ENCODE peak calls at places on chromosomes 4 and X, in nine cellular contexts. One of them, this sample, is unnamed.

GRCh38 chrX:119118780-119119395 is 8.7 kb downstream of the KIAA1210 start:
- DNase-seq in retina: peak
- DNase-seq in cardiac septum: no peak
- DNase-seq in Ammon's horn: peak
- DNase-seq in AG09309: peak
- DNase-seq in activated naive CD8-positive, alpha-beta T cell treated with anti-CD3 and anti-CD28 coated beads, Interleukin-2, amount 50 U/mL, for 24 hours: peak
- DNase-seq in foreskin fibroblast: peak
- DNase-seq in putamen: peak
- DNase-seq in COR-L47: peak
- DNase-seq in this sample: peak

GRCh38 chrX:49172280-49172780 is 632 bp downstream of the PLP2 start:
- DNase-seq in foreskin fibroblast: peak
- DNase-seq in Ammon's horn: no peak
- DNase-seq in COR-L47: peak
- DNase-seq in retina: no peak
- DNase-seq in activated naive CD8-positive, alpha-beta T cell treated with anti-CD3 and anti-CD28 coated beads, Interleukin-2, amount 50 U/mL, for 24 hours: peak
- DNase-seq in AG09309: no peak
- DNase-seq in putamen: no peak
- DNase-seq in cardiac septum: peak
- DNase-seq in this sample: peak

GRCh38 chr4:3759236-3759635 is 6.9 kb upstream of the ADRA2C start:
- DNase-seq in putamen: no peak
- DNase-seq in Ammon's horn: no peak
- DNase-seq in activated naive CD8-positive, alpha-beta T cell treated with anti-CD3 and anti-CD28 coated beads, Interleukin-2, amount 50 U/mL, for 24 hours: no peak
- DNase-seq in cardiac septum: no peak
- DNase-seq in AG09309: no peak
- DNase-seq in retina: no peak
- DNase-seq in foreskin fibroblast: no peak
- DNase-seq in COR-L47: no peak
- DNase-seq in this sample: no peak

GRCh38 chrX:113512700-113513395 is 672.2 kb upstream of the AMOT start:
- DNase-seq in COR-L47: no peak
- DNase-seq in retina: no peak
- DNase-seq in putamen: no peak
- DNase-seq in foreskin fibroblast: peak
- DNase-seq in activated naive CD8-positive, alpha-beta T cell treated with anti-CD3 and anti-CD28 coated beads, Interleukin-2, amount 50 U/mL, for 24 hours: no peak
- DNase-seq in cardiac septum: no peak
- DNase-seq in AG09309: no peak
- DNase-seq in Ammon's horn: no peak
- DNase-seq in this sample: peak

GRCh38 chrX:3076416-3076991 is 35.2 kb downstream of the ARSF start:
- DNase-seq in activated naive CD8-positive, alpha-beta T cell treated with anti-CD3 and anti-CD28 coated beads, Interleukin-2, amount 50 U/mL, for 24 hours: no peak
- DNase-seq in Ammon's horn: no peak
- DNase-seq in cardiac septum: no peak
- DNase-seq in putamen: no peak
- DNase-seq in AG09309: no peak
- DNase-seq in retina: no peak
- DNase-seq in foreskin fibroblast: no peak
- DNase-seq in COR-L47: no peak
- DNase-seq in this sample: no peak

GRCh38 chr4:38621004-38621684 is 42.9 kb upstream of the KLF3 start:
- DNase-seq in putamen: no peak
- DNase-seq in cardiac septum: no peak
- DNase-seq in AG09309: peak
- DNase-seq in foreskin fibroblast: peak
- DNase-seq in Ammon's horn: no peak
- DNase-seq in COR-L47: no peak
- DNase-seq in activated naive CD8-positive, alpha-beta T cell treated with anti-CD3 and anti-CD28 coated beads, Interleukin-2, amount 50 U/mL, for 24 hours: no peak
- DNase-seq in retina: no peak
- DNase-seq in this sample: peak

GRCh38 chr4:169225058-169225751 is 45.6 kb downstream of the SH3RF1 start:
- DNase-seq in COR-L47: no peak
- DNase-seq in foreskin fibroblast: peak
- DNase-seq in cardiac septum: no peak
- DNase-seq in putamen: peak
- DNase-seq in activated naive CD8-positive, alpha-beta T cell treated with anti-CD3 and anti-CD28 coated beads, Interleukin-2, amount 50 U/mL, for 24 hours: no peak
- DNase-seq in Ammon's horn: no peak
- DNase-seq in AG09309: peak
- DNase-seq in retina: no peak
- DNase-seq in this sample: peak

GRCh38 chrX:118189628-118190027 is 73.0 kb upstream of the KLHL13 start:
- DNase-seq in cardiac septum: no peak
- DNase-seq in AG09309: no peak
- DNase-seq in activated naive CD8-positive, alpha-beta T cell treated with anti-CD3 and anti-CD28 coated beads, Interleukin-2, amount 50 U/mL, for 24 hours: no peak
- DNase-seq in putamen: no peak
- DNase-seq in Ammon's horn: no peak
- DNase-seq in COR-L47: no peak
- DNase-seq in retina: no peak
- DNase-seq in foreskin fibroblast: no peak
- DNase-seq in this sample: no peak

GRCh38 chr4:44194365-44194764 is 254.2 kb downstream of the KCTD8 start:
- DNase-seq in cardiac septum: no peak
- DNase-seq in activated naive CD8-positive, alpha-beta T cell treated with anti-CD3 and anti-CD28 coated beads, Interleukin-2, amount 50 U/mL, for 24 hours: no peak
- DNase-seq in retina: no peak
- DNase-seq in foreskin fibroblast: no peak
- DNase-seq in COR-L47: no peak
- DNase-seq in putamen: peak
- DNase-seq in Ammon's horn: no peak
- DNase-seq in AG09309: no peak
- DNase-seq in this sample: no peak

GRCh38 chr4:140707325-140707724 is 48.9 kb downstream of the TBC1D9 start:
- DNase-seq in activated naive CD8-positive, alpha-beta T cell treated with anti-CD3 and anti-CD28 coated beads, Interleukin-2, amount 50 U/mL, for 24 hours: no peak
- DNase-seq in cardiac septum: no peak
- DNase-seq in AG09309: no peak
- DNase-seq in Ammon's horn: no peak
- DNase-seq in foreskin fibroblast: no peak
- DNase-seq in putamen: no peak
- DNase-seq in COR-L47: no peak
- DNase-seq in retina: no peak
- DNase-seq in this sample: no peak

GRCh38 chrX:74931214-74931613 is 6.0 kb upstream of the NEXMIF start:
- DNase-seq in cardiac septum: no peak
- DNase-seq in Ammon's horn: no peak
- DNase-seq in COR-L47: no peak
- DNase-seq in putamen: no peak
- DNase-seq in retina: peak
- DNase-seq in foreskin fibroblast: no peak
- DNase-seq in activated naive CD8-positive, alpha-beta T cell treated with anti-CD3 and anti-CD28 coated beads, Interleukin-2, amount 50 U/mL, for 24 hours: no peak
- DNase-seq in AG09309: no peak
- DNase-seq in this sample: no peak

GRCh38 chrX:94435799-94436198 is 761.8 kb downstream of the FAM133A start:
- DNase-seq in cardiac septum: no peak
- DNase-seq in activated naive CD8-positive, alpha-beta T cell treated with anti-CD3 and anti-CD28 coated beads, Interleukin-2, amount 50 U/mL, for 24 hours: no peak
- DNase-seq in COR-L47: no peak
- DNase-seq in AG09309: no peak
- DNase-seq in putamen: no peak
- DNase-seq in retina: no peak
- DNase-seq in foreskin fibroblast: no peak
- DNase-seq in Ammon's horn: no peak
- DNase-seq in this sample: no peak

GRCh38 chr4:6198768-6199343 is 1.5 kb downstream of the JAKMIP1 start:
- DNase-seq in COR-L47: peak
- DNase-seq in AG09309: no peak
- DNase-seq in foreskin fibroblast: no peak
- DNase-seq in activated naive CD8-positive, alpha-beta T cell treated with anti-CD3 and anti-CD28 coated beads, Interleukin-2, amount 50 U/mL, for 24 hours: peak
- DNase-seq in cardiac septum: no peak
- DNase-seq in Ammon's horn: no peak
- DNase-seq in retina: peak
- DNase-seq in putamen: no peak
- DNase-seq in this sample: no peak

GRCh38 chrX:100098660-100099375 is 311.3 kb downstream of the PCDH19 start:
- DNase-seq in putamen: no peak
- DNase-seq in retina: no peak
- DNase-seq in activated naive CD8-positive, alpha-beta T cell treated with anti-CD3 and anti-CD28 coated beads, Interleukin-2, amount 50 U/mL, for 24 hours: no peak
- DNase-seq in Ammon's horn: no peak
- DNase-seq in foreskin fibroblast: peak
- DNase-seq in COR-L47: no peak
- DNase-seq in AG09309: no peak
- DNase-seq in cardiac septum: no peak
- DNase-seq in this sample: no peak

GRCh38 chr4:27040351-27040750 is 179.7 kb downstream of the STIM2 start:
- DNase-seq in COR-L47: no peak
- DNase-seq in putamen: no peak
- DNase-seq in foreskin fibroblast: no peak
- DNase-seq in Ammon's horn: no peak
- DNase-seq in AG09309: no peak
- DNase-seq in cardiac septum: no peak
- DNase-seq in activated naive CD8-positive, alpha-beta T cell treated with anti-CD3 and anti-CD28 coated beads, Interleukin-2, amount 50 U/mL, for 24 hours: no peak
- DNase-seq in retina: no peak
- DNase-seq in this sample: no peak

GRCh38 chrX:9897761-9898161 is 69.4 kb upstream of the CLDN34 start:
- DNase-seq in retina: no peak
- DNase-seq in foreskin fibroblast: peak
- DNase-seq in putamen: no peak
- DNase-seq in COR-L47: no peak
- DNase-seq in cardiac septum: no peak
- DNase-seq in AG09309: peak
- DNase-seq in activated naive CD8-positive, alpha-beta T cell treated with anti-CD3 and anti-CD28 coated beads, Interleukin-2, amount 50 U/mL, for 24 hours: no peak
- DNase-seq in Ammon's horn: peak
- DNase-seq in this sample: peak

GRCh38 chr4:46648088-46648744 is 258.3 kb upstream of the GABRA2 start:
- DNase-seq in AG09309: no peak
- DNase-seq in putamen: no peak
- DNase-seq in activated naive CD8-positive, alpha-beta T cell treated with anti-CD3 and anti-CD28 coated beads, Interleukin-2, amount 50 U/mL, for 24 hours: no peak
- DNase-seq in foreskin fibroblast: no peak
- DNase-seq in cardiac septum: no peak
- DNase-seq in retina: no peak
- DNase-seq in Ammon's horn: no peak
- DNase-seq in COR-L47: peak
- DNase-seq in this sample: no peak

GRCh38 chr4:185039508-185040273 is 21.4 kb downstream of the HELT start:
- DNase-seq in AG09309: peak
- DNase-seq in putamen: peak
- DNase-seq in foreskin fibroblast: peak
- DNase-seq in retina: peak
- DNase-seq in Ammon's horn: peak
- DNase-seq in cardiac septum: no peak
- DNase-seq in activated naive CD8-positive, alpha-beta T cell treated with anti-CD3 and anti-CD28 coated beads, Interleukin-2, amount 50 U/mL, for 24 hours: peak
- DNase-seq in COR-L47: peak
- DNase-seq in this sample: peak

GRCh38 chrX:111041018-111041462 is 55.0 kb upstream of the PAK3 start:
- DNase-seq in foreskin fibroblast: peak
- DNase-seq in activated naive CD8-positive, alpha-beta T cell treated with anti-CD3 and anti-CD28 coated beads, Interleukin-2, amount 50 U/mL, for 24 hours: no peak
- DNase-seq in COR-L47: no peak
- DNase-seq in Ammon's horn: peak
- DNase-seq in cardiac septum: no peak
- DNase-seq in AG09309: peak
- DNase-seq in putamen: no peak
- DNase-seq in retina: peak
- DNase-seq in this sample: peak

GRCh38 chrX:129478516-129478915 is 44.8 kb downstream of the SMARCA1 start:
- DNase-seq in foreskin fibroblast: no peak
- DNase-seq in AG09309: no peak
- DNase-seq in cardiac septum: no peak
- DNase-seq in putamen: no peak
- DNase-seq in retina: no peak
- DNase-seq in COR-L47: no peak
- DNase-seq in Ammon's horn: no peak
- DNase-seq in activated naive CD8-positive, alpha-beta T cell treated with anti-CD3 and anti-CD28 coated beads, Interleukin-2, amount 50 U/mL, for 24 hours: no peak
- DNase-seq in this sample: peak

GRCh38 chrX:72735561-72735960 is 21.5 kb upstream of the PHKA1 start:
- DNase-seq in Ammon's horn: no peak
- DNase-seq in activated naive CD8-positive, alpha-beta T cell treated with anti-CD3 and anti-CD28 coated beads, Interleukin-2, amount 50 U/mL, for 24 hours: no peak
- DNase-seq in putamen: no peak
- DNase-seq in COR-L47: no peak
- DNase-seq in foreskin fibroblast: peak
- DNase-seq in retina: no peak
- DNase-seq in AG09309: no peak
- DNase-seq in cardiac septum: no peak
- DNase-seq in this sample: peak

GRCh38 chrX:9234315-9234714 is 200.4 kb upstream of the FAM9B start:
- DNase-seq in Ammon's horn: no peak
- DNase-seq in AG09309: no peak
- DNase-seq in cardiac septum: no peak
- DNase-seq in COR-L47: no peak
- DNase-seq in activated naive CD8-positive, alpha-beta T cell treated with anti-CD3 and anti-CD28 coated beads, Interleukin-2, amount 50 U/mL, for 24 hours: no peak
- DNase-seq in putamen: no peak
- DNase-seq in retina: no peak
- DNase-seq in foreskin fibroblast: no peak
- DNase-seq in this sample: no peak

GRCh38 chr4:56892686-56893085 is 15.0 kb upstream of the REST start:
- DNase-seq in retina: no peak
- DNase-seq in Ammon's horn: no peak
- DNase-seq in cardiac septum: peak
- DNase-seq in COR-L47: no peak
- DNase-seq in AG09309: no peak
- DNase-seq in putamen: no peak
- DNase-seq in foreskin fibroblast: no peak
- DNase-seq in activated naive CD8-positive, alpha-beta T cell treated with anti-CD3 and anti-CD28 coated beads, Interleukin-2, amount 50 U/mL, for 24 hours: no peak
- DNase-seq in this sample: no peak

GRCh38 chr4:72055566-72055965 is 23.8 kb downstream of the NPFFR2 start:
- DNase-seq in cardiac septum: no peak
- DNase-seq in putamen: no peak
- DNase-seq in Ammon's horn: no peak
- DNase-seq in COR-L47: no peak
- DNase-seq in retina: no peak
- DNase-seq in AG09309: no peak
- DNase-seq in activated naive CD8-positive, alpha-beta T cell treated with anti-CD3 and anti-CD28 coated beads, Interleukin-2, amount 50 U/mL, for 24 hours: no peak
- DNase-seq in foreskin fibroblast: no peak
- DNase-seq in this sample: no peak

GRCh38 chr4:23269583-23269982 is 576.8 kb downstream of the GBA3 start:
- DNase-seq in retina: no peak
- DNase-seq in putamen: no peak
- DNase-seq in foreskin fibroblast: no peak
- DNase-seq in AG09309: no peak
- DNase-seq in Ammon's horn: no peak
- DNase-seq in cardiac septum: no peak
- DNase-seq in COR-L47: no peak
- DNase-seq in activated naive CD8-positive, alpha-beta T cell treated with anti-CD3 and anti-CD28 coated beads, Interleukin-2, amount 50 U/mL, for 24 hours: no peak
- DNase-seq in this sample: no peak

GRCh38 chr4:3402409-3403103 is 39.2 kb upstream of the HGFAC start:
- DNase-seq in Ammon's horn: no peak
- DNase-seq in AG09309: peak
- DNase-seq in activated naive CD8-positive, alpha-beta T cell treated with anti-CD3 and anti-CD28 coated beads, Interleukin-2, amount 50 U/mL, for 24 hours: no peak
- DNase-seq in cardiac septum: peak
- DNase-seq in putamen: no peak
- DNase-seq in retina: no peak
- DNase-seq in COR-L47: no peak
- DNase-seq in foreskin fibroblast: no peak
- DNase-seq in this sample: peak

GRCh38 chr4:1499465-1499864 is 93.2 kb upstream of the NKX1-1 start:
- DNase-seq in COR-L47: no peak
- DNase-seq in cardiac septum: peak
- DNase-seq in activated naive CD8-positive, alpha-beta T cell treated with anti-CD3 and anti-CD28 coated beads, Interleukin-2, amount 50 U/mL, for 24 hours: no peak
- DNase-seq in Ammon's horn: no peak
- DNase-seq in retina: no peak
- DNase-seq in foreskin fibroblast: no peak
- DNase-seq in AG09309: no peak
- DNase-seq in putamen: no peak
- DNase-seq in this sample: no peak

GRCh38 chrX:56793533-56794320 is 64.7 kb downstream of the NBDY start:
- DNase-seq in COR-L47: no peak
- DNase-seq in foreskin fibroblast: no peak
- DNase-seq in putamen: no peak
- DNase-seq in cardiac septum: peak
- DNase-seq in retina: peak
- DNase-seq in activated naive CD8-positive, alpha-beta T cell treated with anti-CD3 and anti-CD28 coated beads, Interleukin-2, amount 50 U/mL, for 24 hours: no peak
- DNase-seq in AG09309: no peak
- DNase-seq in Ammon's horn: peak
- DNase-seq in this sample: peak

GRCh38 chr4:73902038-73902637 is 32.9 kb downstream of the CXCL1 start:
- DNase-seq in Ammon's horn: no peak
- DNase-seq in COR-L47: no peak
- DNase-seq in putamen: no peak
- DNase-seq in AG09309: no peak
- DNase-seq in foreskin fibroblast: peak
- DNase-seq in activated naive CD8-positive, alpha-beta T cell treated with anti-CD3 and anti-CD28 coated beads, Interleukin-2, amount 50 U/mL, for 24 hours: no peak
- DNase-seq in cardiac septum: no peak
- DNase-seq in retina: no peak
- DNase-seq in this sample: peak

GRCh38 chr4:164138521-164138920 is 615.4 kb upstream of the SMIM31 start:
- DNase-seq in foreskin fibroblast: no peak
- DNase-seq in putamen: no peak
- DNase-seq in cardiac septum: no peak
- DNase-seq in Ammon's horn: no peak
- DNase-seq in COR-L47: no peak
- DNase-seq in AG09309: no peak
- DNase-seq in activated naive CD8-positive, alpha-beta T cell treated with anti-CD3 and anti-CD28 coated beads, Interleukin-2, amount 50 U/mL, for 24 hours: no peak
- DNase-seq in retina: no peak
- DNase-seq in this sample: no peak

GRCh38 chr4:1759170-1759817 is 33.8 kb upstream of the FGFR3 start:
- DNase-seq in COR-L47: no peak
- DNase-seq in cardiac septum: no peak
- DNase-seq in retina: peak
- DNase-seq in putamen: no peak
- DNase-seq in foreskin fibroblast: no peak
- DNase-seq in AG09309: no peak
- DNase-seq in activated naive CD8-positive, alpha-beta T cell treated with anti-CD3 and anti-CD28 coated beads, Interleukin-2, amount 50 U/mL, for 24 hours: no peak
- DNase-seq in Ammon's horn: no peak
- DNase-seq in this sample: no peak